ENCODE peak calls at places on chromosome 16, in eight cellular contexts. One of them, this sample, is unnamed.

GRCh38 chr16:12898556-12898955 is 2.8 kb upstream of the SHISA9 start:
- DNase-seq in gastrocnemius medialis: no peak
- DNase-seq in sigmoid colon: no peak
- DNase-seq in lower leg skin: no peak
- DNase-seq in transverse colon: no peak
- DNase-seq in uterus: no peak
- DNase-seq in GM12892: no peak
- DNase-seq in HCT116: no peak
- DNase-seq in this sample: no peak

GRCh38 chr16:53881371-53881770 is 177.4 kb downstream of the FTO start:
- DNase-seq in gastrocnemius medialis: no peak
- DNase-seq in sigmoid colon: no peak
- DNase-seq in uterus: no peak
- DNase-seq in lower leg skin: no peak
- DNase-seq in transverse colon: no peak
- DNase-seq in GM12892: no peak
- DNase-seq in HCT116: peak; percentile 44
- DNase-seq in this sample: no peak

GRCh38 chr16:86065711-86066110 is 166.7 kb downstream of the IRF8 start:
- DNase-seq in HCT116: no peak
- DNase-seq in sigmoid colon: no peak
- DNase-seq in uterus: no peak
- DNase-seq in transverse colon: no peak
- DNase-seq in gastrocnemius medialis: no peak
- DNase-seq in GM12892: no peak
- DNase-seq in lower leg skin: no peak
- DNase-seq in this sample: no peak

GRCh38 chr16:80837421-80838263 is 33.2 kb upstream of the CDYL2 start:
- DNase-seq in lower leg skin: no peak
- DNase-seq in gastrocnemius medialis: no peak
- DNase-seq in sigmoid colon: no peak
- DNase-seq in GM12892: no peak
- DNase-seq in transverse colon: no peak
- DNase-seq in HCT116: no peak
- DNase-seq in uterus: no peak
- DNase-seq in this sample: no peak

GRCh38 chr16:83402160-83402794 is 405.5 kb upstream of the HSBP1 start:
- DNase-seq in lower leg skin: no peak
- DNase-seq in gastrocnemius medialis: no peak
- DNase-seq in GM12892: no peak
- DNase-seq in uterus: no peak
- DNase-seq in HCT116: no peak
- DNase-seq in transverse colon: no peak
- DNase-seq in sigmoid colon: no peak
- DNase-seq in this sample: no peak

GRCh38 chr16:46591257-46591656 is 29.9 kb downstream of the SHCBP1 start:
- DNase-seq in HCT116: no peak
- DNase-seq in gastrocnemius medialis: no peak
- DNase-seq in GM12892: no peak
- DNase-seq in sigmoid colon: no peak
- DNase-seq in uterus: no peak
- DNase-seq in transverse colon: no peak
- DNase-seq in lower leg skin: no peak
- DNase-seq in this sample: no peak

GRCh38 chr16:78571880-78572279 is 472.4 kb downstream of the WWOX start:
- DNase-seq in gastrocnemius medialis: no peak
- DNase-seq in GM12892: no peak
- DNase-seq in transverse colon: no peak
- DNase-seq in sigmoid colon: no peak
- DNase-seq in lower leg skin: no peak
- DNase-seq in uterus: no peak
- DNase-seq in HCT116: no peak
- DNase-seq in this sample: no peak

GRCh38 chr16:70576431-70577255 is 53.0 kb downstream of the SF3B3 start:
- DNase-seq in uterus: no peak
- DNase-seq in GM12892: no peak
- DNase-seq in sigmoid colon: no peak
- DNase-seq in lower leg skin: peak; percentile 71
- DNase-seq in gastrocnemius medialis: no peak
- DNase-seq in transverse colon: peak; percentile 33
- DNase-seq in HCT116: no peak
- DNase-seq in this sample: no peak

GRCh38 chr16:82187829-82188228 is 17.8 kb upstream of the MPHOSPH6 start:
- DNase-seq in transverse colon: no peak
- DNase-seq in gastrocnemius medialis: no peak
- DNase-seq in uterus: no peak
- DNase-seq in sigmoid colon: no peak
- DNase-seq in GM12892: no peak
- DNase-seq in HCT116: no peak
- DNase-seq in lower leg skin: no peak
- DNase-seq in this sample: no peak

GRCh38 chr16:71900336-71900735 is 5.0 kb downstream of the IST1 start:
- DNase-seq in gastrocnemius medialis: no peak
- DNase-seq in HCT116: no peak
- DNase-seq in transverse colon: no peak
- DNase-seq in lower leg skin: no peak
- DNase-seq in uterus: no peak
- DNase-seq in GM12892: no peak
- DNase-seq in sigmoid colon: no peak
- DNase-seq in this sample: peak; percentile 44

GRCh38 chr16:12336158-12336557 is 359.6 kb downstream of the SNX29 start:
- DNase-seq in gastrocnemius medialis: no peak
- DNase-seq in lower leg skin: no peak
- DNase-seq in transverse colon: no peak
- DNase-seq in uterus: no peak
- DNase-seq in sigmoid colon: no peak
- DNase-seq in HCT116: no peak
- DNase-seq in GM12892: no peak
- DNase-seq in this sample: no peak

GRCh38 chr16:129075-129474 is 9.4 kb downstream of the NPRL3 start:
- DNase-seq in sigmoid colon: no peak
- DNase-seq in transverse colon: no peak
- DNase-seq in GM12892: no peak
- DNase-seq in gastrocnemius medialis: no peak
- DNase-seq in uterus: no peak
- DNase-seq in HCT116: no peak
- DNase-seq in lower leg skin: no peak
- DNase-seq in this sample: no peak

GRCh38 chr16:17369441-17369951 is 101.3 kb downstream of the XYLT1 start:
- DNase-seq in lower leg skin: no peak
- DNase-seq in transverse colon: peak; percentile 71
- DNase-seq in HCT116: no peak
- DNase-seq in sigmoid colon: no peak
- DNase-seq in GM12892: no peak
- DNase-seq in gastrocnemius medialis: no peak
- DNase-seq in uterus: peak; percentile 35
- DNase-seq in this sample: no peak

GRCh38 chr16:79169239-79169638 is 431.3 kb downstream of the MAF start:
- DNase-seq in HCT116: no peak
- DNase-seq in lower leg skin: no peak
- DNase-seq in transverse colon: no peak
- DNase-seq in gastrocnemius medialis: no peak
- DNase-seq in sigmoid colon: no peak
- DNase-seq in GM12892: no peak
- DNase-seq in uterus: no peak
- DNase-seq in this sample: no peak

GRCh38 chr16:82146957-82147356 is 23.1 kb downstream of the MPHOSPH6 start:
- DNase-seq in GM12892: no peak
- DNase-seq in gastrocnemius medialis: no peak
- DNase-seq in transverse colon: no peak
- DNase-seq in sigmoid colon: no peak
- DNase-seq in uterus: no peak
- DNase-seq in lower leg skin: no peak
- DNase-seq in HCT116: no peak
- DNase-seq in this sample: no peak

GRCh38 chr16:53515259-53515658 is 12.2 kb upstream of the AKTIP start:
- DNase-seq in GM12892: no peak
- DNase-seq in lower leg skin: no peak
- DNase-seq in HCT116: no peak
- DNase-seq in uterus: peak; percentile 18
- DNase-seq in gastrocnemius medialis: no peak
- DNase-seq in sigmoid colon: peak; percentile 24
- DNase-seq in transverse colon: no peak
- DNase-seq in this sample: no peak

GRCh38 chr16:87636050-87636684 is 33.9 kb downstream of the JPH3 start:
- DNase-seq in sigmoid colon: peak; percentile 89
- DNase-seq in GM12892: peak; percentile 82
- DNase-seq in gastrocnemius medialis: peak; percentile 45
- DNase-seq in transverse colon: peak; percentile 84
- DNase-seq in uterus: peak; percentile 67
- DNase-seq in lower leg skin: peak; percentile 95
- DNase-seq in HCT116: peak; percentile 76
- DNase-seq in this sample: peak; percentile 85
- TF ChIP-seq POLR2A in sigmoid colon: no peak
- TF ChIP-seq POLR2A in GM12892: no peak
- TF ChIP-seq POLR2A in gastrocnemius medialis: no peak
- TF ChIP-seq POLR2A in transverse colon: no peak
- TF ChIP-seq POLR2A in uterus: no peak
- TF ChIP-seq POLR2A in lower leg skin: no peak
- TF ChIP-seq POLR2A in HCT116: no peak
- TF ChIP-seq POLR2A in this sample: no peak

DNA sequence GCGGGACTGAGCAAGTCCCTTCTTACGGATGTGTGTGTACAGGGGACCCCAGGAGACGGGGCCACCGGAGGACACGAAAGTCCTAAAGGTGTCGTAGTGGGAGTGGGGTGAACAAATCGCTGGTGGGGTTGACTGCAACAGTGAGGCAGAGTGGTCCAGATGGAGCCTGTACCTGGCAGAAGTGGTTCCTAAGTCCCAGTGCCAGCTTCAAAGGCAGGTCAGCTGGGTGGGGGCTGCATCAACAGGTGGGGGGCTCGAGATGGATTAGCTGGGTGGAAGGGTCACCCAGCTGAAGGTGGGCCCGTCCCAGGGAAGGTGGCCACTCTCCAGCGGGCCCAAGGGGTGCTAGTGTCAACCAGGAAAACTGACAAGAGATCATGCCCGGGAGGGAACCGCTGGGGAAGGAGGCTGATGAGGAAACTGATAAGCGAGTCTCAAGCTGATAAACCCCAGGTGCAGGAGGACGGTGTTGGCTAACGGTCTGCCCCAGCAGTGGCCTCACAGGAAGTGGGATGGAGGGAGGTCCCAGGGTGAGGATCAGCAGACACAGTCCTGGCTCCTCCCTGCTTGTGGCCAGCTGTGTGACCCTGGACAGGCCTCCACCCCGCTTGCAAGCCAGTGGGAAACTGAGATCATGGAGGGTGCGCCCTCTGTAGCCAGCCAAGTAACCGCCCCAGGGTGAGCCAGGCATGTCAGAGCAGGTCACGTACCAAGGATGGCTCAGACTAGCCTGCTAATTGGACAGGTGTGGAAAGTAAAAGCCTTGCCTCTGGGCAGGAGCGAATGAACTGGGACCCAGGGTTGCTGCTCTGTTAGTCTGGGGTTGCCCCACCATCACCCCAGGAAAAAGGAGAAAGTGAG is 1.0 kb downstream of the ORAI3 start:
- DNase-seq in GM12892: no peak
- DNase-seq in uterus: peak; percentile 81
- DNase-seq in HCT116: peak; percentile 79
- DNase-seq in lower leg skin: peak; percentile 97
- DNase-seq in transverse colon: peak; percentile 84
- DNase-seq in gastrocnemius medialis: peak; percentile 78
- DNase-seq in sigmoid colon: peak; percentile 95
- DNase-seq in this sample: peak; percentile 85
- TF ChIP-seq POLR2A in GM12892: peak; percentile 73
- TF ChIP-seq POLR2A in uterus: peak; percentile 24
- TF ChIP-seq POLR2A in HCT116: peak; percentile 67
- TF ChIP-seq POLR2A in lower leg skin: no peak
- TF ChIP-seq POLR2A in transverse colon: peak; percentile 78
- TF ChIP-seq POLR2A in gastrocnemius medialis: peak; percentile 64
- TF ChIP-seq POLR2A in sigmoid colon: peak; percentile 54
- TF ChIP-seq POLR2A in this sample: peak; percentile 47

DNA sequence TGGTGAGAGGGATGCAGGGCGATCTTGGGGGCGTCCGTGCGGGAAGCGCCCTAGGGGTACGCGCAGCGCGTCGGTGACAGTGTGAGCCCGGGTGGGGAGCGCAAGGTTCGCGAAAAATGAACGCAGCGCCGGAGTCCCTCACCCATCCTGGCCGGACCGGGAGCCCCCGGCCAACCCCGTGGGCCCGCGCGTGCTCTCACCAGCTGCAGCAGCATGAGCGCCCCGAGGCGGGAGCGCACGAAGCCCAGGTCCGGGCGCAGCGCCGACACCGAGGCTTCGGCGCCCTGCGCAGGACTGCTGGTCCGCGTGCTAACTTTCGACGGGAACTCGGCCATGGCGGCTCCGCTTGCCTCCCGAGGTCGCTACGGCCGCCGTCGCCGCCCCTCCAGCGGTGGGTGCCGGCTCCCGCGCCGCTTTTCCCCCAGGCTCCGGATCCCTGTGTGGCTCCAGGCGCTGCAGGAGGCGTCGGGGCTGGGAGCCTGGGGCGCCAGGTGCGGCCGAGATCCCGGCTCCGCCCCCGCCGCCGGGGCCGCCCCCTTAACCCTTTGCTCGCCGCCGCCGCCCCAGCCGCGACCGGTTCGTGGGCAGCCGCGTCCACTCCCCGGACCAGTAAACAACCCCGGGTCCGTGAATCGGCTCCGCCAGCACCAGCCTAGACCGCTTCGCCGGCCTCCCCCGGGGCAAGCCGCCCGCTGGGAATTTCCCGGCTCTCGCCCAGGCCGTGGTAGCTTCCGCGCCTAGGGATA is at the start of gene PLLP:
- DNase-seq in GM12892: peak; percentile 77
- DNase-seq in uterus: no peak
- DNase-seq in lower leg skin: no peak
- DNase-seq in HCT116: no peak
- DNase-seq in gastrocnemius medialis: no peak
- DNase-seq in sigmoid colon: peak; percentile 61
- DNase-seq in transverse colon: peak; percentile 59
- DNase-seq in this sample: peak; percentile 73
- TF ChIP-seq POLR2A in GM12892: no peak
- TF ChIP-seq POLR2A in uterus: no peak
- TF ChIP-seq POLR2A in lower leg skin: no peak
- TF ChIP-seq POLR2A in HCT116: no peak
- TF ChIP-seq POLR2A in gastrocnemius medialis: no peak
- TF ChIP-seq POLR2A in sigmoid colon: no peak
- TF ChIP-seq POLR2A in transverse colon: peak; percentile 44
- TF ChIP-seq POLR2A in this sample: peak; percentile 79

DNA sequence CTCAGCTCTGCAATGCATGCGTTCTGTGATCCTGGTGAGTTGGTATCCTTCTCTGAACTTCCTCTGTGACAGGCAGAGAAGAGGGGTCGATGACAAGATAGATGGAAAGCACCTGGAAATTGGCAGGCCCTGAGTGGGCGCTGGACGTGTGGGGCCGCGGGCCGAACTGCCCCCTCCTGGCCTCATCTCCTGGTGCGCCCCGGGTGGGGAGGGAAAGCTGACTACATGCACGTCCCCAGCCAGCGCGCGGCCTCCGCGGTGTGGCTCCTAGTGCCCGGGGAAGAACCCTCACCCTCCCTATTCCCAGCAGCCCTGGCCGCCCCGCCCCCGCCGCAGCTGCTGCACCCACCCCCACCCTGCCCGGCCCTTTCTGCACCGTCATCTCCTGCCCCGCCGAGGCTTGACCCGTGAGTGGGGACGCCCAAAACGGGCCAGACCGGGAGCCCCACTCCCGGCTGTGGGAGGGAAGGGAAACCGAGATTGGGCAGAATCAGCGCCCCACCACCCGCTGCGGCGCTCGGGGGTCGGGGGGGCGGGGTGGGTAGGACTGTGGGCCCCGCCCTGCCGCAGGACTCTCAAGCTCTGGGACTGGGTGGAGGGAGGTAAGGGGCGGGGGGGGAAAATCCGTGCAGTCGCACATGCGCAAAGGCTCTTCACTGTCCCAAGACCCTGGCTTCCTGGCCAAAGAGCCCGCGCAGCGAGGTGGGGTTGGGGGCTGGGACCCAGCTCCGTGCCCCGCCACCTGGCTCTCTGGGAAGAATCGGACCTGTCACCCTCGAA is at the start of gene NOL3:
- DNase-seq in uterus: peak; percentile 83
- DNase-seq in lower leg skin: peak; percentile 96
- DNase-seq in transverse colon: peak; percentile 88
- DNase-seq in sigmoid colon: peak; percentile 94
- DNase-seq in gastrocnemius medialis: peak; percentile 83
- DNase-seq in HCT116: no peak
- DNase-seq in GM12892: peak; percentile 74
- DNase-seq in this sample: peak; percentile 48
- TF ChIP-seq POLR2A in uterus: peak; percentile 43
- TF ChIP-seq POLR2A in lower leg skin: no peak
- TF ChIP-seq POLR2A in transverse colon: peak; percentile 57
- TF ChIP-seq POLR2A in sigmoid colon: no peak
- TF ChIP-seq POLR2A in gastrocnemius medialis: peak; percentile 87
- TF ChIP-seq POLR2A in HCT116: peak; percentile 25
- TF ChIP-seq POLR2A in GM12892: peak; percentile 30
- TF ChIP-seq POLR2A in this sample: no peak